ENCODE peak calls at places on chromosomes 7 and 10, in ten cellular contexts. A is IMR-90; O is NAMALWA; H is AG10803; S is OCI-LY7; X is anterior cingulate cortex; E is AG08396; K is stimulated activated CD8-positive, alpha-beta memory T cell treated with anti-CD3 and anti-CD28 coated beads, Interleukin-7, amount 100 ng/mL, for 1 hour; M is mucosa of gallbladder; B is lower leg skin. V is an unnamed sample.

GRCh38 chr7:93851536-93851935 is 39.0 kb downstream of the TFPI2 start:
- DNase-seq in A (peak; percentile 1), O (no peak), H (peak; percentile 35), S (no peak), X (no peak), E (no peak), K (no peak), M (no peak), B (no peak), V (no peak)

GRCh38 chr10:107437921-107438320 is 273.4 kb upstream of the SORCS1 start:
- DNase-seq in A (no peak), O (no peak), H (no peak), S (no peak), X (no peak), E (no peak), K (no peak), M (no peak), B (no peak), V (no peak)

GRCh38 chr7:79790863-79791262 is 337.4 kb upstream of the MAGI2 start:
- DNase-seq in A (peak; percentile 11), O (no peak), H (no peak), S (no peak), X (no peak), E (no peak), K (no peak), M (no peak), B (no peak), V (no peak)

GRCh38 chr7:91435386-91436059 is 171.3 kb downstream of the FZD1 start:
- DNase-seq in A (no peak), O (no peak), H (peak; percentile 31), S (no peak), X (no peak), E (no peak), K (no peak), M (no peak), B (no peak), V (no peak)

GRCh38 chr7:101589052-101589451 is 40.0 kb downstream of the MYL10 start:
- DNase-seq in A (no peak), O (no peak), H (no peak), S (no peak), X (no peak), E (peak; percentile 2), K (no peak), M (no peak), B (no peak), V (no peak)

GRCh38 chr10:413662-414071 is 275.8 kb downstream of the DIP2C start:
- DNase-seq in A (no peak), O (no peak), H (no peak), S (no peak), X (no peak), E (no peak), K (no peak), M (no peak), B (no peak), V (no peak)

GRCh38 chr7:34759477-34760125 is 101.6 kb downstream of the NPSR1 start:
- DNase-seq in A (peak; percentile 45), O (peak; percentile 35), H (peak; percentile 46), S (peak; percentile 5), X (no peak), E (peak; percentile 7), K (no peak), M (no peak), B (no peak), V (no peak)

GRCh38 chr7:100921039-100921438 is 25.4 kb upstream of the ACHE start:
- DNase-seq in A (no peak), O (no peak), H (no peak), S (no peak), X (no peak), E (no peak), K (no peak), M (no peak), B (no peak), V (no peak)

GRCh38 chr7:28136420-28136819 is 44.2 kb downstream of the JAZF1 start:
- DNase-seq in A (no peak), O (no peak), H (no peak), S (no peak), X (no peak), E (no peak), K (no peak), M (no peak), B (no peak), V (no peak)

GRCh38 chr7:148264933-148265557 is 325.5 kb upstream of the C7orf33 start:
- DNase-seq in A (peak; percentile 13), O (peak; percentile 69), H (peak; percentile 25), S (peak; percentile 56), X (no peak), E (peak; percentile 8), K (no peak), M (no peak), B (no peak), V (no peak)

GRCh38 chr7:64938540-64938939 is 35.5 kb downstream of the ZNF273 start:
- DNase-seq in A (no peak), O (no peak), H (no peak), S (no peak), X (no peak), E (no peak), K (no peak), M (no peak), B (no peak), V (no peak)

GRCh38 chr10:119667562-119668328 is 16.6 kb downstream of the BAG3 start:
- DNase-seq in A (peak; percentile 98), O (no peak), H (peak; percentile 98), S (no peak), X (no peak), E (peak; percentile 94), K (no peak), M (peak; percentile 83), B (peak; percentile 56), V (peak; percentile 98)

GRCh38 chr10:43906470-43906869 is 257.8 kb upstream of the ZNF32 start:
- DNase-seq in A (no peak), O (no peak), H (no peak), S (no peak), X (no peak), E (no peak), K (no peak), M (no peak), B (no peak), V (no peak)

GRCh38 chr7:3194501-3195141 is 106.4 kb upstream of the SDK1 start:
- DNase-seq in A (peak; percentile 89), O (peak; percentile 25), H (no peak), S (no peak), X (no peak), E (peak; percentile 11), K (no peak), M (peak; percentile 79), B (no peak), V (peak; percentile 16)

GRCh38 chr7:2611401-2611800 is 20.4 kb upstream of the TTYH3 start:
- DNase-seq in A (no peak), O (no peak), H (no peak), S (no peak), X (no peak), E (no peak), K (no peak), M (no peak), B (no peak), V (no peak)

GRCh38 chr10:132028706-132029105 is 37.0 kb upstream of the JAKMIP3 start:
- DNase-seq in A (no peak), O (no peak), H (no peak), S (no peak), X (no peak), E (no peak), K (no peak), M (no peak), B (no peak), V (no peak)

GRCh38 chr7:148700693-148701092 is 2.0 kb downstream of the CUL1 start:
- DNase-seq in A (peak; percentile 50), O (peak; percentile 84), H (peak; percentile 44), S (peak; percentile 65), X (no peak), E (peak; percentile 34), K (no peak), M (no peak), B (no peak), V (peak; percentile 45)

GRCh38 chr7:45088146-45088701 is 545 bp downstream of the NACAD start:
- DNase-seq in A (no peak), O (no peak), H (no peak), S (no peak), X (no peak), E (no peak), K (no peak), M (no peak), B (no peak), V (no peak)

GRCh38 chr10:23432161-23432560 is 6.7 kb upstream of the OTUD1 start:
- DNase-seq in A (no peak), O (no peak), H (peak; percentile 12), S (no peak), X (no peak), E (no peak), K (no peak), M (no peak), B (no peak), V (peak; percentile 17)

GRCh38 chr10:50224330-50224952 is 26.9 kb downstream of the ASAH2 start:
- DNase-seq in A (peak; percentile 74), O (peak; percentile 85), H (peak; percentile 61), S (peak; percentile 68), X (no peak), E (peak; percentile 33), K (no peak), M (peak; percentile 11), B (no peak), V (peak; percentile 50)

GRCh38 chr10:43689618-43689954 is 40.9 kb upstream of the ZNF32 start:
- DNase-seq in A (no peak), O (no peak), H (peak; percentile 43), S (no peak), X (no peak), E (peak; percentile 73), K (peak; percentile 2), M (peak; percentile 66), B (peak; percentile 38), V (no peak)

GRCh38 chr7:19772858-19773337 is 519 bp downstream of the TMEM196 start:
- DNase-seq in A (peak; percentile 5), O (no peak), H (peak; percentile 13), S (no peak), X (no peak), E (peak; percentile 7), K (no peak), M (peak; percentile 20), B (no peak), V (peak; percentile 31)

GRCh38 chr7:22561895-22562593 is 62.1 kb upstream of the STEAP1B start:
- DNase-seq in A (peak; percentile 55), O (no peak), H (peak; percentile 50), S (no peak), X (no peak), E (no peak), K (no peak), M (no peak), B (no peak), V (no peak)

GRCh38 chr10:122206471-122207065 is 64.5 kb upstream of the BTBD16 start:
- DNase-seq in A (peak; percentile 26), O (no peak), H (no peak), S (no peak), X (no peak), E (peak; percentile 30), K (no peak), M (no peak), B (no peak), V (no peak)

GRCh38 chr10:2508971-2509605 is 558.3 kb upstream of the PFKP start:
- DNase-seq in A (peak; percentile 6), O (no peak), H (peak; percentile 34), S (no peak), X (no peak), E (peak; percentile 15), K (no peak), M (no peak), B (no peak), V (peak; percentile 36)